ENCODE peak calls at places on chromosomes 4 and X, in nine cellular contexts. One of them, this sample, is unnamed.

GRCh38 chrX:132333351-132333750 is 114.1 kb upstream of the RAP2C start:
- DNase-seq in NCI-H1092: no peak
- DNase-seq in kidney glomerular epithelial cell: no peak
- DNase-seq in T47D: no peak
- DNase-seq in activated naive CD8-positive, alpha-beta T cell treated with anti-CD3 and anti-CD28 coated beads, Interleukin-2, amount 50 U/mL, for 24 hours: no peak
- DNase-seq in body of pancreas: no peak
- DNase-seq in heart right ventricle: no peak
- DNase-seq in SK-N-SH: no peak
- DNase-seq in neural crest cell: no peak
- DNase-seq in this sample: no peak

GRCh38 chr4:140635606-140636005 is 66.8 kb upstream of the UCP1 start:
- DNase-seq in NCI-H1092: no peak
- DNase-seq in kidney glomerular epithelial cell: peak
- DNase-seq in T47D: peak
- DNase-seq in activated naive CD8-positive, alpha-beta T cell treated with anti-CD3 and anti-CD28 coated beads, Interleukin-2, amount 50 U/mL, for 24 hours: no peak
- DNase-seq in body of pancreas: peak
- DNase-seq in heart right ventricle: peak
- DNase-seq in SK-N-SH: no peak
- DNase-seq in neural crest cell: no peak
- DNase-seq in this sample: no peak

GRCh38 chr4:83334425-83335241 is at the start of gene HPSE:
- DNase-seq in NCI-H1092: peak
- DNase-seq in kidney glomerular epithelial cell: peak
- DNase-seq in T47D: peak
- DNase-seq in activated naive CD8-positive, alpha-beta T cell treated with anti-CD3 and anti-CD28 coated beads, Interleukin-2, amount 50 U/mL, for 24 hours: peak
- DNase-seq in body of pancreas: peak
- DNase-seq in heart right ventricle: peak
- DNase-seq in SK-N-SH: peak
- DNase-seq in neural crest cell: peak
- DNase-seq in this sample: peak

GRCh38 chrX:153647461-153648357 is 706 bp downstream of the DUSP9 start:
- DNase-seq in NCI-H1092: no peak
- DNase-seq in kidney glomerular epithelial cell: no peak
- DNase-seq in T47D: no peak
- DNase-seq in activated naive CD8-positive, alpha-beta T cell treated with anti-CD3 and anti-CD28 coated beads, Interleukin-2, amount 50 U/mL, for 24 hours: no peak
- DNase-seq in body of pancreas: no peak
- DNase-seq in heart right ventricle: no peak
- DNase-seq in SK-N-SH: peak
- DNase-seq in neural crest cell: no peak
- DNase-seq in this sample: peak

GRCh38 chr4:16573181-16573580 is 325.3 kb downstream of the LDB2 start:
- DNase-seq in NCI-H1092: no peak
- DNase-seq in kidney glomerular epithelial cell: peak
- DNase-seq in T47D: no peak
- DNase-seq in activated naive CD8-positive, alpha-beta T cell treated with anti-CD3 and anti-CD28 coated beads, Interleukin-2, amount 50 U/mL, for 24 hours: no peak
- DNase-seq in body of pancreas: no peak
- DNase-seq in heart right ventricle: no peak
- DNase-seq in SK-N-SH: no peak
- DNase-seq in neural crest cell: no peak
- DNase-seq in this sample: no peak

GRCh38 chr4:124321370-124321769 is 391.2 kb downstream of the ANKRD50 start:
- DNase-seq in NCI-H1092: no peak
- DNase-seq in kidney glomerular epithelial cell: no peak
- DNase-seq in T47D: no peak
- DNase-seq in activated naive CD8-positive, alpha-beta T cell treated with anti-CD3 and anti-CD28 coated beads, Interleukin-2, amount 50 U/mL, for 24 hours: no peak
- DNase-seq in body of pancreas: no peak
- DNase-seq in heart right ventricle: no peak
- DNase-seq in SK-N-SH: no peak
- DNase-seq in neural crest cell: no peak
- DNase-seq in this sample: no peak

GRCh38 chr4:121370729-121371325 is 10.0 kb downstream of the QRFPR start:
- DNase-seq in NCI-H1092: peak
- DNase-seq in kidney glomerular epithelial cell: peak
- DNase-seq in T47D: peak
- DNase-seq in activated naive CD8-positive, alpha-beta T cell treated with anti-CD3 and anti-CD28 coated beads, Interleukin-2, amount 50 U/mL, for 24 hours: peak
- DNase-seq in body of pancreas: peak
- DNase-seq in heart right ventricle: no peak
- DNase-seq in SK-N-SH: peak
- DNase-seq in neural crest cell: peak
- DNase-seq in this sample: no peak

GRCh38 chrX:11349020-11349419 is 55.8 kb downstream of the AMELX start:
- DNase-seq in NCI-H1092: no peak
- DNase-seq in kidney glomerular epithelial cell: no peak
- DNase-seq in T47D: no peak
- DNase-seq in activated naive CD8-positive, alpha-beta T cell treated with anti-CD3 and anti-CD28 coated beads, Interleukin-2, amount 50 U/mL, for 24 hours: no peak
- DNase-seq in body of pancreas: no peak
- DNase-seq in heart right ventricle: no peak
- DNase-seq in SK-N-SH: no peak
- DNase-seq in neural crest cell: no peak
- DNase-seq in this sample: no peak

GRCh38 chr4:118994030-118994429 is 105.4 kb downstream of the SYNPO2 start:
- DNase-seq in NCI-H1092: no peak
- DNase-seq in kidney glomerular epithelial cell: no peak
- DNase-seq in T47D: no peak
- DNase-seq in activated naive CD8-positive, alpha-beta T cell treated with anti-CD3 and anti-CD28 coated beads, Interleukin-2, amount 50 U/mL, for 24 hours: no peak
- DNase-seq in body of pancreas: no peak
- DNase-seq in heart right ventricle: no peak
- DNase-seq in SK-N-SH: no peak
- DNase-seq in neural crest cell: no peak
- DNase-seq in this sample: no peak

GRCh38 chrX:39196192-39197102 is 395.2 kb downstream of the MID1IP1 start:
- DNase-seq in NCI-H1092: no peak
- DNase-seq in kidney glomerular epithelial cell: peak
- DNase-seq in T47D: peak
- DNase-seq in activated naive CD8-positive, alpha-beta T cell treated with anti-CD3 and anti-CD28 coated beads, Interleukin-2, amount 50 U/mL, for 24 hours: peak
- DNase-seq in body of pancreas: peak
- DNase-seq in heart right ventricle: no peak
- DNase-seq in SK-N-SH: no peak
- DNase-seq in neural crest cell: no peak
- DNase-seq in this sample: peak

GRCh38 chr4:102598102-102598758 is 97.1 kb downstream of the NFKB1 start:
- DNase-seq in NCI-H1092: no peak
- DNase-seq in kidney glomerular epithelial cell: peak
- DNase-seq in T47D: no peak
- DNase-seq in activated naive CD8-positive, alpha-beta T cell treated with anti-CD3 and anti-CD28 coated beads, Interleukin-2, amount 50 U/mL, for 24 hours: no peak
- DNase-seq in body of pancreas: no peak
- DNase-seq in heart right ventricle: no peak
- DNase-seq in SK-N-SH: no peak
- DNase-seq in neural crest cell: no peak
- DNase-seq in this sample: no peak

GRCh38 chr4:185623444-185624247 is 88.3 kb upstream of the PDLIM3 start:
- DNase-seq in NCI-H1092: no peak
- DNase-seq in kidney glomerular epithelial cell: no peak
- DNase-seq in T47D: no peak
- DNase-seq in activated naive CD8-positive, alpha-beta T cell treated with anti-CD3 and anti-CD28 coated beads, Interleukin-2, amount 50 U/mL, for 24 hours: no peak
- DNase-seq in body of pancreas: no peak
- DNase-seq in heart right ventricle: no peak
- DNase-seq in SK-N-SH: no peak
- DNase-seq in neural crest cell: no peak
- DNase-seq in this sample: no peak

GRCh38 chrX:69027181-69028005 is 137.9 kb downstream of the PJA1 start:
- DNase-seq in NCI-H1092: no peak
- DNase-seq in kidney glomerular epithelial cell: peak
- DNase-seq in T47D: no peak
- DNase-seq in activated naive CD8-positive, alpha-beta T cell treated with anti-CD3 and anti-CD28 coated beads, Interleukin-2, amount 50 U/mL, for 24 hours: no peak
- DNase-seq in body of pancreas: no peak
- DNase-seq in heart right ventricle: no peak
- DNase-seq in SK-N-SH: no peak
- DNase-seq in neural crest cell: no peak
- DNase-seq in this sample: peak

GRCh38 chr4:52657630-52658501 is 1.2 kb downstream of the USP46 start:
- DNase-seq in NCI-H1092: no peak
- DNase-seq in kidney glomerular epithelial cell: no peak
- DNase-seq in T47D: peak
- DNase-seq in activated naive CD8-positive, alpha-beta T cell treated with anti-CD3 and anti-CD28 coated beads, Interleukin-2, amount 50 U/mL, for 24 hours: no peak
- DNase-seq in body of pancreas: peak
- DNase-seq in heart right ventricle: no peak
- DNase-seq in SK-N-SH: peak
- DNase-seq in neural crest cell: peak
- DNase-seq in this sample: peak

GRCh38 chr4:87851955-87852354 is 19.2 kb downstream of the MEPE start:
- DNase-seq in NCI-H1092: no peak
- DNase-seq in kidney glomerular epithelial cell: no peak
- DNase-seq in T47D: no peak
- DNase-seq in activated naive CD8-positive, alpha-beta T cell treated with anti-CD3 and anti-CD28 coated beads, Interleukin-2, amount 50 U/mL, for 24 hours: no peak
- DNase-seq in body of pancreas: no peak
- DNase-seq in heart right ventricle: no peak
- DNase-seq in SK-N-SH: no peak
- DNase-seq in neural crest cell: no peak
- DNase-seq in this sample: no peak

GRCh38 chr4:48109413-48110263 is 24.4 kb downstream of the TXK start:
- DNase-seq in NCI-H1092: peak
- DNase-seq in kidney glomerular epithelial cell: peak
- DNase-seq in T47D: peak
- DNase-seq in activated naive CD8-positive, alpha-beta T cell treated with anti-CD3 and anti-CD28 coated beads, Interleukin-2, amount 50 U/mL, for 24 hours: no peak
- DNase-seq in body of pancreas: peak
- DNase-seq in heart right ventricle: no peak
- DNase-seq in SK-N-SH: peak
- DNase-seq in neural crest cell: no peak
- DNase-seq in this sample: no peak

GRCh38 chr4:170698334-170698733 is 608.6 kb upstream of the AADAT start:
- DNase-seq in NCI-H1092: no peak
- DNase-seq in kidney glomerular epithelial cell: no peak
- DNase-seq in T47D: no peak
- DNase-seq in activated naive CD8-positive, alpha-beta T cell treated with anti-CD3 and anti-CD28 coated beads, Interleukin-2, amount 50 U/mL, for 24 hours: no peak
- DNase-seq in body of pancreas: no peak
- DNase-seq in heart right ventricle: no peak
- DNase-seq in SK-N-SH: no peak
- DNase-seq in neural crest cell: no peak
- DNase-seq in this sample: no peak

GRCh38 chrX:76427560-76428242 is at the start of gene MAGEE1:
- DNase-seq in NCI-H1092: peak
- DNase-seq in kidney glomerular epithelial cell: peak
- DNase-seq in T47D: peak
- DNase-seq in activated naive CD8-positive, alpha-beta T cell treated with anti-CD3 and anti-CD28 coated beads, Interleukin-2, amount 50 U/mL, for 24 hours: peak
- DNase-seq in body of pancreas: peak
- DNase-seq in heart right ventricle: peak
- DNase-seq in SK-N-SH: peak
- DNase-seq in neural crest cell: peak
- DNase-seq in this sample: peak

GRCh38 chr4:33911951-33912350 is 2332.4 kb downstream of the ARAP2 start:
- DNase-seq in NCI-H1092: no peak
- DNase-seq in kidney glomerular epithelial cell: no peak
- DNase-seq in T47D: no peak
- DNase-seq in activated naive CD8-positive, alpha-beta T cell treated with anti-CD3 and anti-CD28 coated beads, Interleukin-2, amount 50 U/mL, for 24 hours: no peak
- DNase-seq in body of pancreas: no peak
- DNase-seq in heart right ventricle: no peak
- DNase-seq in SK-N-SH: no peak
- DNase-seq in neural crest cell: no peak
- DNase-seq in this sample: no peak

GRCh38 chrX:150365953-150366911 is 3.1 kb downstream of the MAMLD1 start:
- DNase-seq in NCI-H1092: no peak
- DNase-seq in kidney glomerular epithelial cell: peak
- DNase-seq in T47D: no peak
- DNase-seq in activated naive CD8-positive, alpha-beta T cell treated with anti-CD3 and anti-CD28 coated beads, Interleukin-2, amount 50 U/mL, for 24 hours: peak
- DNase-seq in body of pancreas: peak
- DNase-seq in heart right ventricle: peak
- DNase-seq in SK-N-SH: no peak
- DNase-seq in neural crest cell: peak
- DNase-seq in this sample: peak

GRCh38 chr4:123257563-123257962 is 139.0 kb upstream of the SPRY1 start:
- DNase-seq in NCI-H1092: no peak
- DNase-seq in kidney glomerular epithelial cell: no peak
- DNase-seq in T47D: no peak
- DNase-seq in activated naive CD8-positive, alpha-beta T cell treated with anti-CD3 and anti-CD28 coated beads, Interleukin-2, amount 50 U/mL, for 24 hours: no peak
- DNase-seq in body of pancreas: no peak
- DNase-seq in heart right ventricle: no peak
- DNase-seq in SK-N-SH: no peak
- DNase-seq in neural crest cell: no peak
- DNase-seq in this sample: no peak

GRCh38 chr4:72397314-72397713 is 171.7 kb downstream of the ADAMTS3 start:
- DNase-seq in NCI-H1092: no peak
- DNase-seq in kidney glomerular epithelial cell: no peak
- DNase-seq in T47D: no peak
- DNase-seq in activated naive CD8-positive, alpha-beta T cell treated with anti-CD3 and anti-CD28 coated beads, Interleukin-2, amount 50 U/mL, for 24 hours: no peak
- DNase-seq in body of pancreas: no peak
- DNase-seq in heart right ventricle: no peak
- DNase-seq in SK-N-SH: no peak
- DNase-seq in neural crest cell: no peak
- DNase-seq in this sample: no peak

GRCh38 chr4:40734497-40734896 is 15.3 kb upstream of the NSUN7 start:
- DNase-seq in NCI-H1092: no peak
- DNase-seq in kidney glomerular epithelial cell: no peak
- DNase-seq in T47D: no peak
- DNase-seq in activated naive CD8-positive, alpha-beta T cell treated with anti-CD3 and anti-CD28 coated beads, Interleukin-2, amount 50 U/mL, for 24 hours: no peak
- DNase-seq in body of pancreas: no peak
- DNase-seq in heart right ventricle: no peak
- DNase-seq in SK-N-SH: no peak
- DNase-seq in neural crest cell: no peak
- DNase-seq in this sample: no peak

GRCh38 chrX:151359341-151359740 is 37.7 kb upstream of the VMA21 start:
- DNase-seq in NCI-H1092: no peak
- DNase-seq in kidney glomerular epithelial cell: no peak
- DNase-seq in T47D: no peak
- DNase-seq in activated naive CD8-positive, alpha-beta T cell treated with anti-CD3 and anti-CD28 coated beads, Interleukin-2, amount 50 U/mL, for 24 hours: no peak
- DNase-seq in body of pancreas: no peak
- DNase-seq in heart right ventricle: no peak
- DNase-seq in SK-N-SH: no peak
- DNase-seq in neural crest cell: no peak
- DNase-seq in this sample: no peak

GRCh38 chrX:19849433-19850190 is 37.8 kb downstream of the SH3KBP1 start:
- DNase-seq in NCI-H1092: no peak
- DNase-seq in kidney glomerular epithelial cell: no peak
- DNase-seq in T47D: no peak
- DNase-seq in activated naive CD8-positive, alpha-beta T cell treated with anti-CD3 and anti-CD28 coated beads, Interleukin-2, amount 50 U/mL, for 24 hours: no peak
- DNase-seq in body of pancreas: no peak
- DNase-seq in heart right ventricle: no peak
- DNase-seq in SK-N-SH: no peak
- DNase-seq in neural crest cell: no peak
- DNase-seq in this sample: no peak

GRCh38 chr4:112060212-112060611 is 85.0 kb upstream of the FAM241A start:
- DNase-seq in NCI-H1092: no peak
- DNase-seq in kidney glomerular epithelial cell: peak
- DNase-seq in T47D: peak
- DNase-seq in activated naive CD8-positive, alpha-beta T cell treated with anti-CD3 and anti-CD28 coated beads, Interleukin-2, amount 50 U/mL, for 24 hours: no peak
- DNase-seq in body of pancreas: no peak
- DNase-seq in heart right ventricle: no peak
- DNase-seq in SK-N-SH: peak
- DNase-seq in neural crest cell: no peak
- DNase-seq in this sample: no peak

GRCh38 chrX:1433646-1434357 is 18.9 kb downstream of the ASMTL start:
- DNase-seq in NCI-H1092: no peak
- DNase-seq in kidney glomerular epithelial cell: no peak
- DNase-seq in T47D: no peak
- DNase-seq in activated naive CD8-positive, alpha-beta T cell treated with anti-CD3 and anti-CD28 coated beads, Interleukin-2, amount 50 U/mL, for 24 hours: no peak
- DNase-seq in body of pancreas: no peak
- DNase-seq in heart right ventricle: no peak
- DNase-seq in SK-N-SH: no peak
- DNase-seq in neural crest cell: no peak
- DNase-seq in this sample: no peak

GRCh38 chrX:77528034-77528433 is 80.8 kb downstream of the FGF16 start:
- DNase-seq in NCI-H1092: no peak
- DNase-seq in kidney glomerular epithelial cell: no peak
- DNase-seq in T47D: no peak
- DNase-seq in activated naive CD8-positive, alpha-beta T cell treated with anti-CD3 and anti-CD28 coated beads, Interleukin-2, amount 50 U/mL, for 24 hours: no peak
- DNase-seq in body of pancreas: no peak
- DNase-seq in heart right ventricle: no peak
- DNase-seq in SK-N-SH: peak
- DNase-seq in neural crest cell: no peak
- DNase-seq in this sample: no peak

GRCh38 chrX:131634900-131635299 is 91.0 kb downstream of the OR13H1 start:
- DNase-seq in NCI-H1092: no peak
- DNase-seq in kidney glomerular epithelial cell: no peak
- DNase-seq in T47D: no peak
- DNase-seq in activated naive CD8-positive, alpha-beta T cell treated with anti-CD3 and anti-CD28 coated beads, Interleukin-2, amount 50 U/mL, for 24 hours: no peak
- DNase-seq in body of pancreas: no peak
- DNase-seq in heart right ventricle: no peak
- DNase-seq in SK-N-SH: no peak
- DNase-seq in neural crest cell: no peak
- DNase-seq in this sample: no peak

GRCh38 chrX:139936259-139936658 is 3.4 kb upstream of the ATP11C start:
- DNase-seq in NCI-H1092: no peak
- DNase-seq in kidney glomerular epithelial cell: no peak
- DNase-seq in T47D: peak
- DNase-seq in activated naive CD8-positive, alpha-beta T cell treated with anti-CD3 and anti-CD28 coated beads, Interleukin-2, amount 50 U/mL, for 24 hours: no peak
- DNase-seq in body of pancreas: no peak
- DNase-seq in heart right ventricle: no peak
- DNase-seq in SK-N-SH: no peak
- DNase-seq in neural crest cell: no peak
- DNase-seq in this sample: no peak

GRCh38 chr4:105306158-105306781 is 159.6 kb downstream of the TET2 start:
- DNase-seq in NCI-H1092: no peak
- DNase-seq in kidney glomerular epithelial cell: no peak
- DNase-seq in T47D: no peak
- DNase-seq in activated naive CD8-positive, alpha-beta T cell treated with anti-CD3 and anti-CD28 coated beads, Interleukin-2, amount 50 U/mL, for 24 hours: peak
- DNase-seq in body of pancreas: no peak
- DNase-seq in heart right ventricle: no peak
- DNase-seq in SK-N-SH: no peak
- DNase-seq in neural crest cell: no peak
- DNase-seq in this sample: no peak

This sample was measured in ecto neural progenitor cell.